ENCODE peak calls at places on chromosome 14, in six cellular contexts. C, U, X, P, F and Z are unnamed samples. For H3K4me1, the result is how much of the 10 kb centered on the place peaks cover.

GRCh38 chr14:65696801-65697200 is 284.3 kb downstream of the FUT8 start:
- DNase-seq in C (no peak), U (no peak), X (no peak), P (peak), F (no peak), Z (no peak)

GRCh38 chr14:101588990-101589389 is 27.7 kb downstream of the DIO3 start:
- DNase-seq in C (no peak), U (no peak), X (no peak), P (no peak), F (peak), Z (no peak)

GRCh38 chr14:98964171-98964570 is 307.8 kb downstream of the BCL11B start:
- DNase-seq in C (no peak), U (no peak), X (no peak), P (no peak), F (no peak), Z (no peak)

GRCh38 chr14:48384786-48385185 is 709.4 kb upstream of the MDGA2 start:
- DNase-seq in C (no peak), U (no peak), X (no peak), P (no peak), F (no peak), Z (no peak)

GRCh38 chr14:72716471-72716870 is 177.4 kb downstream of the DPF3 start:
- DNase-seq in C (no peak), U (no peak), X (no peak), P (peak), F (no peak), Z (no peak)

GRCh38 chr14:50007123-50007903 is 109.1 kb downstream of the VCPKMT start:
- DNase-seq in C (peak), U (no peak), X (no peak), P (no peak), F (no peak), Z (peak)

GRCh38 chr14:96578619-96579018 is 76.4 kb downstream of the PAPOLA start:
- DNase-seq in C (no peak), U (no peak), X (no peak), P (no peak), F (no peak), Z (no peak)

GRCh38 chr14:70821916-70822705 is 12.8 kb upstream of the MAP3K9 start:
- DNase-seq in C (peak), U (peak), X (peak), P (peak), F (peak), Z (no peak)

GRCh38 chr14:58796636-58797429 is 159.1 kb downstream of the DACT1 start:
- DNase-seq in C (peak), U (no peak), X (no peak), P (peak), F (no peak), Z (no peak)

GRCh38 chr14:58216544-58216943 is 16.6 kb downstream of the ACTR10 start:
- DNase-seq in C (no peak), U (no peak), X (no peak), P (peak), F (no peak), Z (no peak)

GRCh38 chr14:35416108-35416750 is 11.7 kb upstream of the NFKBIA start:
- DNase-seq in C (peak), U (no peak), X (no peak), P (no peak), F (no peak), Z (no peak)

GRCh38 chr14:71711131-71711530 is 221.1 kb upstream of the RGS6 start:
- DNase-seq in C (no peak), U (no peak), X (no peak), P (no peak), F (no peak), Z (no peak)

GRCh38 chr14:58724702-58725101 is 86.9 kb downstream of the DACT1 start:
- DNase-seq in C (no peak), U (no peak), X (no peak), P (no peak), F (no peak), Z (no peak)

GRCh38 chr14:30426463-30426862 is 132.5 kb upstream of the G2E3 start:
- DNase-seq in C (no peak), U (no peak), X (no peak), P (no peak), F (no peak), Z (no peak)

GRCh38 chr14:50000215-50001145 is 107.6 kb downstream of the ARF6 start:
- DNase-seq in C (peak), U (peak), X (peak), P (peak), F (peak), Z (no peak)

GRCh38 chr14:61503167-61503801 is 181.9 kb downstream of the PRKCH start:
- DNase-seq in C (no peak), U (no peak), X (no peak), P (peak), F (no peak), Z (no peak)

GRCh38 chr14:51394804-51395203 is 154.8 kb downstream of the TMX1 start:
- DNase-seq in C (no peak), U (no peak), X (no peak), P (no peak), F (no peak), Z (no peak)

GRCh38 chr14:21169587-21169986 is 13.7 kb upstream of the OR5AU1 start:
- DNase-seq in C (no peak), U (no peak), X (no peak), P (no peak), F (no peak), Z (no peak)

GRCh38 chr14:22303589-22304195 is 285.3 kb downstream of the DAD1 start:
- DNase-seq in C (peak), U (no peak), X (no peak), P (peak), F (no peak), Z (no peak)
- TF ChIP-seq CTCF in C (peak), U (peak), X (peak), P (peak), F (peak), Z (peak)

GRCh38 chr14:68516235-68516634 is 276.6 kb downstream of the ZFP36L1 start:
- DNase-seq in C (no peak), U (no peak), X (no peak), P (no peak), F (no peak), Z (no peak)
- H3K4me1 ChIP-seq in C (under half), U (under half), X (half or more), P (under half), F (under half), Z (under half)

GRCh38 chr14:75200451-75200850 is 24.0 kb upstream of the TMED10 start:
- DNase-seq in C (no peak), U (peak), X (no peak), P (no peak), F (no peak), Z (peak)
- H3K27ac ChIP-seq in C (no peak), U (peak), X (peak), P (no peak), F (no peak), Z (peak)

DNA sequence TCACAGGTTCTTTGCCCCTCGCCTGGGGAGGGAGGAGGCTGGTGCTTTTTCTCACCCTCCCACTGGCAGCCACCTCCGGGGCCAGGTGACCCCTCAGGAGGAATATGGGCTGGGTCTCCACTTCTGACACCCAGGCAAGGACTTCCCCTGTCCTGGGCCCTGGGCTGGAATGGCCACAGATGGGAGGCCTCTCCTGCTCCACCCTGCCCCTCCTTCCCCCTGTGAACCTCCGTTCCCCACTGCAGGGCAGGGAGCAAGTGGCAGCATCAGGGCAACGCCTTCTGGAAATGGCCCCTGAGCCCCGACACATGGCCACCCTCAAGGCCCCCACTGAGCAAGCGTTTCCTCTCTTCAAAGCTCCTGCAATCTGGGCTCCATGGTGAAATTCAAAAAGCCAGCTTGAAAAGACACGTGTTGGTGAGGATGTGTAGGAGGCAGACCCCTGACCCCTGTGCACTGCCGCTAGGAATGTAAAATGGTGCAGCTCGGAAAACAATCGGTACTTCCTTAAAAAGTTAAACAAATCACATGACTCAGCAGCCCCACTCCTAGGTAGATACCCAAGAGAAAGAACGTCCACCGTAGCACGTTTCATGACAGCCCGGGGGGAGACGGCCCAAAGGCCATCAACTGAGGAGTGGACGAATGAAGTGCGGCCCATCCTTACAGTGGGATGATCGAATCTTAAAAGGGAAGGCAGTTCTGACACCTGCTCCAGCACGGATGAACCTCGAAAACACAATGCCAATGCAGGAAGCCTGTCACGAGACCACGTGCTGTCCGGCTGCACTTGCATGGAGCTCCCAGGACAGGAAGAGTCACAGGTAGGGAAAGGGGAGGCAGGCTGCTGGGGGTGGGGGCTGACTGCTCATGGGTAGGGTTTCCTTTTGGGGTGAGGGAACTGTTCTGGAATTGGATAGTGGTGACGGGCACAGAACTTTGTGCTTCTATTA is 11.5 kb downstream of the XRCC3 start:
- DNase-seq in C (no peak), U (no peak), X (peak), P (no peak), F (no peak), Z (no peak)
- TF ChIP-seq CTCF in C (no peak), U (no peak), X (no peak), P (no peak), F (no peak), Z (no peak)

GRCh38 chr14:52877628-52878027 is 73.2 kb downstream of the FERMT2 start:
- DNase-seq in C (peak), U (no peak), X (no peak), P (peak), F (no peak), Z (no peak)
- H3K4me1 ChIP-seq in C (under half), U (under half), X (under half), P (under half), F (under half), Z (under half)

GRCh38 chr14:74934476-74935339 is 11.6 kb upstream of the RPS6KL1 start:
- DNase-seq in C (peak), U (peak), X (no peak), P (no peak), F (peak), Z (no peak)

GRCh38 chr14:74937171-74937570 is 14.1 kb upstream of the RPS6KL1 start:
- DNase-seq in C (no peak), U (no peak), X (no peak), P (no peak), F (no peak), Z (no peak)

GRCh38 chr14:74933925-74934435 is 10.9 kb upstream of the RPS6KL1 start:
- DNase-seq in C (no peak), U (no peak), X (peak), P (no peak), F (no peak), Z (no peak)

GRCh38 chr14:74935340-74935640 is 12.2 kb upstream of the RPS6KL1 start:
- DNase-seq in C (peak), U (peak), X (no peak), P (no peak), F (no peak), Z (no peak)

DNA sequence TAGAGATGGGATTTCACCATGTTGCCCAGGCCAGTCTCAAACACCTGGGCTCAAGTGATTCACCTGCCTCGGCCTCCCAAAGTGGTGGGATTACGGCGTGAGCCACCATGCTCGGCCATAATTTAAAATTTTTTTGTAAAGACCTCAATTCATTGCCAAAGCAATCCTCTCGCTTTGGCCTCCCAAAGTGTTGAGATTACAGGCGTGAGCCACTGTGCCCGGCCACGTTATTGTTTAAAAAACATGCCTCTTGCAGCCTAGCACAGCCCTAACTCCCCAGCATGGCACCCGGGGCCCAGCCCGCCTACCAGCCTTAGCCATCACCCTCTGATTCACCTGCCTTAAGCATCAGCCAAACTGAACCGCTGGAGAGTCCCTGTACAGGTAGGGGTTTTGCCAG is 13.1 kb upstream of the RPS6KL1 start:
- DNase-seq in C (no peak), U (no peak), X (no peak), P (no peak), F (no peak), Z (no peak)
- H3K27ac ChIP-seq in C (no peak), U (no peak), X (no peak), P (no peak), F (no peak), Z (no peak)

GRCh38 chr14:93104961-93105360 is 10.8 kb downstream of the ITPK1 start:
- DNase-seq in C (no peak), U (no peak), X (no peak), P (no peak), F (no peak), Z (no peak)
- TF ChIP-seq CTCF in C (no peak), U (no peak), X (no peak), P (no peak), F (no peak), Z (no peak)

GRCh38 chr14:105484997-105485393 is 1.7 kb upstream of the CRIP1 start:
- DNase-seq in C (no peak), U (no peak), X (no peak), P (no peak), F (no peak), Z (no peak)

GRCh38 chr14:105484069-105484996 is 2.4 kb upstream of the CRIP1 start:
- DNase-seq in C (no peak), U (no peak), X (peak), P (no peak), F (no peak), Z (no peak)

GRCh38 chr14:105486333-105486973 is at the start of gene CRIP1:
- DNase-seq in C (no peak), U (no peak), X (no peak), P (no peak), F (no peak), Z (no peak)

GRCh38 chr14:105486974-105487448 is 325 bp downstream of the CRIP1 start:
- DNase-seq in C (no peak), U (no peak), X (peak), P (no peak), F (no peak), Z (no peak)

GRCh38 chr14:105485720-105486332 is 860 bp upstream of the CRIP1 start:
- DNase-seq in C (peak), U (no peak), X (no peak), P (no peak), F (no peak), Z (no peak)
- H3K4me1 ChIP-seq in C (half or more), U (half or more), X (half or more), P (under half), F (under half), Z (under half)

GRCh38 chr14:69073925-69074324 is 79.0 kb downstream of the DCAF5 start:
- DNase-seq in C (no peak), U (no peak), X (no peak), P (no peak), F (no peak), Z (no peak)
- H3K27ac ChIP-seq in C (no peak), U (no peak), X (peak), P (no peak), F (no peak), Z (no peak)

DNA sequence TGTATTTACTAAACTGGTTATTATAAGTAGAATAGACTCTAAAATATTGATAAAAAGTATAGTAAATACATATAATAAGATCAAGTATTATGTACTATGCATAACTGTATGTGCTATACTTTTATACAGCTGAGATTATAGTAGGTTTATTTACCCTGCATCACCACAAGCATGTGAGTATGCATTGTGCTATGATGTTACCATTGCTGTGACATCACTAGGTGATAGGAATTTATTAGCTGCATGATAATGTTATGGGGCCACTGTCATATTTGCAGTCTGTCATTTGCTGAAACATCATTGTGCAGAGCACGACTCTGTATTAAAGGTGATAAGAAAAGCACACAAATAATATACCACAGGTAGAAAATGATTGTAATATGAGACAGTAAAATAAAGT is 385.6 kb downstream of the ZFP36L1 start:
- DNase-seq in C (no peak), U (no peak), X (no peak), P (peak), F (no peak), Z (no peak)
- TF ChIP-seq CTCF in C (no peak), U (no peak), X (no peak), P (no peak), F (no peak), Z (no peak)